ENCODE peak calls at places on chromosomes 7 and 10, in six cellular contexts. O is brain microvascular endothelial cell; U is naive thymus-derived CD8-positive, alpha-beta T cell; A is NAMALWA; Y is cardiac fibroblast; N is mesothelial cell of epicardium. R is an unnamed sample.
A peak's percentile ranks its signal among the peaks of the same experiment; 100 is the strongest.

GRCh38 chr7:116950889-116951351 is 2.4 kb upstream of the ST7 start:
- DNase-seq in O (no peak), U (no peak), A (no peak), Y (no peak), N (no peak), R (no peak)

GRCh38 chr10:104123397-104123796 is 1.4 kb downstream of the SFR1 start:
- DNase-seq in O (no peak), U (no peak), A (peak; percentile 57), Y (peak; percentile 56), N (no peak), R (no peak)

GRCh38 chr7:41058986-41059741 is 643.7 kb downstream of the INHBA start:
- DNase-seq in O (no peak), U (no peak), A (no peak), Y (peak; percentile 22), N (no peak), R (no peak)

GRCh38 chr10:61257956-61258496 is 195.2 kb downstream of the TMEM26 start:
- DNase-seq in O (no peak), U (no peak), A (no peak), Y (peak; percentile 7), N (no peak), R (no peak)

GRCh38 chr10:100623541-100623940 is 87.8 kb downstream of the HIF1AN start:
- DNase-seq in O (no peak), U (no peak), A (no peak), Y (no peak), N (no peak), R (no peak)

GRCh38 chr7:132002343-132002968 is 446.0 kb upstream of the PODXL start:
- DNase-seq in O (no peak), U (no peak), A (no peak), Y (no peak), N (no peak), R (no peak)

GRCh38 chr7:41448104-41448503 is 254.8 kb downstream of the INHBA start:
- DNase-seq in O (no peak), U (no peak), A (no peak), Y (peak; percentile 77), N (no peak), R (no peak)

GRCh38 chr7:142257958-142258357 is at the start of gene PRSS58:
- DNase-seq in O (no peak), U (no peak), A (no peak), Y (no peak), N (no peak), R (no peak)

GRCh38 chr10:1182280-1183032 is 126.3 kb downstream of the WDR37 start:
- DNase-seq in O (no peak), U (no peak), A (no peak), Y (no peak), N (no peak), R (no peak)

R was measured in CD8-positive, alpha-beta memory T cell.